ENCODE peak calls at places on chromosome 13, in nine cellular contexts. G is cardiac fibroblast; C is LoVo; J is NCI-H2029; F is non-pigmented ciliary epithelial cell; T is body of pancreas; W is activated T-cell treated with anti-CD3 and anti-CD28 coated beads for 24 hours; A is NCI-H146; V is activated CD4-positive, alpha-beta T cell treated with anti-CD3 and anti-CD28 coated beads for 24 hours. S is an unnamed sample.
A peak's percentile ranks its signal among the peaks of the same experiment; 100 is the strongest.

GRCh38 chr13:51619614-51620013 is 35.4 kb downstream of the WDFY2 start:
- DNase-seq in C (no peak), V (no peak), W (no peak), T (no peak), G (peak; percentile 83), J (no peak), F (no peak), A (no peak), S (peak; percentile 63)

GRCh38 chr13:110498327-110498726 is 63.2 kb downstream of the RAB20 start:
- DNase-seq in J (no peak), V (no peak), W (no peak), F (no peak), A (no peak), C (no peak), G (peak; percentile 20), T (no peak), S (no peak)

GRCh38 chr13:41668130-41668757 is 210.9 kb downstream of the RGCC start:
- DNase-seq in W (peak; percentile 7), A (peak; percentile 90), J (peak; percentile 60), C (peak; percentile 72), G (peak; percentile 97), F (peak; percentile 87), V (no peak), T (peak; percentile 85), S (peak; percentile 96)

GRCh38 chr13:40070357-40070756 is 414.9 kb downstream of the COG6 start:
- DNase-seq in A (no peak), T (no peak), W (no peak), F (no peak), V (no peak), J (no peak), C (no peak), G (no peak), S (no peak)

GRCh38 chr13:41562083-41562482 is 104.7 kb downstream of the RGCC start:
- DNase-seq in A (no peak), F (peak; percentile 84), T (peak; percentile 41), C (no peak), V (no peak), W (no peak), G (peak; percentile 85), J (no peak), S (peak; percentile 89)

GRCh38 chr13:53100394-53101063 is 71.9 kb downstream of the OLFM4 start:
- DNase-seq in F (no peak), A (no peak), J (no peak), C (no peak), V (no peak), T (peak; percentile 5), G (no peak), W (no peak), S (no peak)

GRCh38 chr13:22561581-22561980 is 619.2 kb upstream of the SGCG start:
- DNase-seq in T (no peak), W (no peak), J (peak; percentile 29), C (peak; percentile 6), G (no peak), A (no peak), F (peak; percentile 3), V (no peak), S (no peak)

GRCh38 chr13:37175996-37176395 is 70.5 kb upstream of the CSNK1A1L start:
- DNase-seq in T (no peak), A (no peak), G (peak; percentile 96), V (no peak), F (peak; percentile 65), W (no peak), C (no peak), J (no peak), S (peak; percentile 95)

GRCh38 chr13:103716689-103717088 is 650.5 kb upstream of the SLC10A2 start:
- DNase-seq in F (no peak), W (no peak), C (no peak), J (no peak), A (no peak), V (no peak), T (no peak), G (no peak), S (no peak)

GRCh38 chr13:30877335-30877734 is 28.7 kb upstream of the MEDAG start:
- DNase-seq in T (no peak), W (no peak), F (no peak), C (no peak), J (no peak), G (peak; percentile 79), V (no peak), A (no peak), S (peak; percentile 84)

GRCh38 chr13:80340643-80341097 is 256 bp downstream of the SPRY2 start:
- DNase-seq in T (no peak), C (no peak), W (no peak), F (no peak), G (peak; percentile 77), A (no peak), J (no peak), V (no peak), S (no peak)

GRCh38 chr13:64928704-64929499 is 2301.2 kb downstream of the PCDH9 start:
- DNase-seq in V (no peak), F (peak; percentile 78), J (no peak), C (no peak), G (peak; percentile 84), T (no peak), A (no peak), W (no peak), S (peak; percentile 85)

GRCh38 chr13:27810009-27810408 is 17.7 kb downstream of the GSX1 start:
- DNase-seq in J (no peak), A (no peak), W (no peak), V (no peak), C (no peak), T (no peak), F (no peak), G (no peak), S (no peak)

GRCh38 chr13:37602743-37603381 is 4.3 kb upstream of the POSTN start:
- DNase-seq in J (no peak), G (peak; percentile 63), T (no peak), C (peak; percentile 5), A (no peak), W (no peak), V (no peak), F (no peak), S (peak; percentile 75)

GRCh38 chr13:94854688-94855087 is 142.3 kb upstream of the SOX21 start:
- DNase-seq in T (no peak), C (no peak), A (no peak), G (no peak), W (no peak), J (no peak), V (no peak), F (no peak), S (no peak)

GRCh38 chr13:40776681-40777165 is 5.7 kb upstream of the MRPS31 start:
- DNase-seq in C (no peak), J (no peak), F (no peak), V (peak; percentile 40), T (peak; percentile 41), A (no peak), W (peak; percentile 65), G (peak; percentile 53), S (peak; percentile 16)

GRCh38 chr13:40137400-40137799 is 481.9 kb downstream of the COG6 start:
- DNase-seq in A (no peak), V (no peak), W (no peak), F (no peak), G (no peak), T (no peak), C (no peak), J (no peak), S (no peak)

GRCh38 chr13:48489003-48489402 is 43.9 kb downstream of the RCBTB2 start:
- DNase-seq in T (no peak), A (no peak), C (no peak), V (no peak), G (no peak), J (no peak), F (no peak), W (no peak), S (no peak)

GRCh38 chr13:41418027-41418426 is 39.3 kb upstream of the RGCC start:
- DNase-seq in J (no peak), F (peak; percentile 90), V (no peak), G (peak; percentile 72), T (no peak), A (no peak), C (no peak), W (no peak), S (peak; percentile 47)

GRCh38 chr13:42215578-42216421 is 56.2 kb upstream of the AKAP11 start:
- DNase-seq in T (no peak), F (no peak), A (peak; percentile 15), J (no peak), V (no peak), C (peak; percentile 22), G (peak; percentile 61), W (no peak), S (peak; percentile 56)

GRCh38 chr13:70253834-70254233 is 145.6 kb upstream of the KLHL1 start:
- DNase-seq in J (peak; percentile 37), C (no peak), G (no peak), W (no peak), V (no peak), F (peak; percentile 2), T (no peak), A (peak; percentile 72), S (no peak)

GRCh38 chr13:44238011-44238421 is 135.6 kb upstream of the SERP2 start:
- DNase-seq in W (no peak), A (peak; percentile 25), T (no peak), G (no peak), V (no peak), C (no peak), J (no peak), F (no peak), S (peak; percentile 94)

GRCh38 chr13:98927954-98928927 is 49.6 kb downstream of the DOCK9 start:
- DNase-seq in T (peak; percentile 12), J (no peak), C (no peak), A (no peak), V (no peak), F (no peak), W (no peak), G (peak; percentile 92), S (peak; percentile 64)